ENCODE peak calls at places on chromosomes 13 and 19, in nine cellular contexts. Y is NAMALWA; R is activated CD4-positive, alpha-beta T cell treated with anti-CD3 and anti-CD28 coated beads for 48 hours; X is pons; A is DMS153; K is stimulated activated CD8-positive, alpha-beta memory T cell treated with anti-CD3 and anti-CD28 coated beads, Interleukin-4, amount 100 ng/mL, for 24 hours; S is hippocampal formation; H is GM04503; L is T-helper 9 cell. F is an unnamed sample.

GRCh38 chr13:33787051-33787591 is 30.8 kb upstream of the RFC3 start:
- DNase-seq in R (no peak), K (no peak), A (no peak), H (no peak), Y (peak), X (no peak), L (no peak), S (no peak), F (peak)

GRCh38 chr13:20940083-20940482 is 37.5 kb upstream of the XPO4 start:
- DNase-seq in X (no peak), H (peak), Y (no peak), A (no peak), L (no peak), K (no peak), S (no peak), R (no peak), F (no peak)

GRCh38 chr19:58569191-58569942 is 3.8 kb downstream of the MZF1 start:
- DNase-seq in K (no peak), H (no peak), S (no peak), L (no peak), Y (no peak), X (no peak), R (no peak), A (no peak), F (no peak)

GRCh38 chr19:4362871-4363545 is 19.6 kb downstream of the MPND start:
- DNase-seq in R (no peak), L (no peak), K (no peak), Y (no peak), A (no peak), S (no peak), H (no peak), X (no peak), F (no peak)

GRCh38 chr13:114048463-114048862 is 74.6 kb upstream of the C13orf46 start:
- DNase-seq in K (no peak), Y (no peak), S (no peak), R (no peak), A (no peak), L (no peak), X (no peak), H (no peak), F (no peak)

GRCh38 chr19:17103177-17103576 is 27.6 kb downstream of the MYO9B start:
- DNase-seq in L (no peak), A (no peak), K (no peak), R (peak), S (no peak), Y (peak), H (no peak), X (no peak), F (no peak)

GRCh38 chr13:100208002-100208401 is 119.1 kb downstream of the PCCA start:
- DNase-seq in R (no peak), S (no peak), Y (no peak), K (no peak), L (no peak), H (no peak), A (no peak), X (no peak), F (no peak)

GRCh38 chr13:50377726-50378270 is 362.6 kb downstream of the KCNRG start:
- DNase-seq in S (no peak), L (no peak), K (no peak), Y (no peak), A (no peak), R (no peak), H (no peak), X (no peak), F (no peak)

GRCh38 chr13:74770361-74770760 is 636.2 kb upstream of the KLF12 start:
- DNase-seq in S (no peak), H (peak), X (no peak), A (no peak), Y (no peak), L (no peak), K (no peak), R (no peak), F (no peak)

GRCh38 chr19:31110331-31110730 is 238.9 kb downstream of the TSHZ3 start:
- DNase-seq in A (no peak), X (no peak), S (no peak), L (no peak), R (peak), Y (no peak), H (no peak), K (no peak), F (no peak)

GRCh38 chr19:6045108-6045507 is 65.2 kb downstream of the RFX2 start:
- DNase-seq in X (no peak), H (no peak), K (no peak), A (no peak), Y (no peak), R (no peak), L (no peak), S (no peak), F (no peak)

GRCh38 chr19:14370169-14370998 is 10.9 kb upstream of the ADGRE5 start:
- DNase-seq in X (no peak), S (no peak), H (no peak), R (peak), A (no peak), Y (peak), L (peak), K (no peak), F (no peak)

GRCh38 chr13:102530751-102531150 is 66.0 kb upstream of the TPP2 start:
- DNase-seq in Y (no peak), R (no peak), H (no peak), A (no peak), K (no peak), S (no peak), X (no peak), L (no peak), F (no peak)